ENCODE peak calls at places on chromosomes 6 and 20, in nine cellular contexts. One of them, this sample, is unnamed.

GRCh38 chr6:113352029-113352801 is 504.9 kb upstream of the MARCKS start:
- DNase-seq in endodermal cell: no peak
- DNase-seq in GM23248: peak; percentile 85
- DNase-seq in MM.1S: no peak
- DNase-seq in IMR-90: peak; percentile 84
- DNase-seq in mesenchymal stem cell: peak; percentile 78
- DNase-seq in neural progenitor cell: peak; percentile 21
- DNase-seq in H9: no peak
- DNase-seq in fibroblast of lung: peak; percentile 94
- DNase-seq in this sample: no peak

GRCh38 chr20:35954907-35955251 is 577 bp upstream of the SCAND1 start:
- DNase-seq in mesenchymal stem cell: peak; percentile 68
- DNase-seq in H9: no peak
- DNase-seq in MM.1S: peak; percentile 63
- DNase-seq in neural progenitor cell: no peak
- DNase-seq in GM23248: peak; percentile 77
- DNase-seq in endodermal cell: no peak
- DNase-seq in fibroblast of lung: peak; percentile 35
- DNase-seq in IMR-90: peak; percentile 43
- DNase-seq in this sample: no peak

GRCh38 chr20:21521596-21522478 is 8.0 kb upstream of the NKX2-2 start:
- DNase-seq in endodermal cell: peak; percentile 78
- DNase-seq in H9: peak; percentile 56
- DNase-seq in mesenchymal stem cell: no peak
- DNase-seq in IMR-90: no peak
- DNase-seq in GM23248: no peak
- DNase-seq in fibroblast of lung: no peak
- DNase-seq in MM.1S: no peak
- DNase-seq in neural progenitor cell: peak; percentile 67
- DNase-seq in this sample: no peak

GRCh38 chr20:44981736-44982406 is 15.6 kb downstream of the STK4 start:
- DNase-seq in MM.1S: no peak
- DNase-seq in fibroblast of lung: no peak
- DNase-seq in neural progenitor cell: no peak
- DNase-seq in mesenchymal stem cell: no peak
- DNase-seq in IMR-90: no peak
- DNase-seq in H9: no peak
- DNase-seq in endodermal cell: no peak
- DNase-seq in GM23248: no peak
- DNase-seq in this sample: no peak

GRCh38 chr6:4937414-4937813 is 66.4 kb downstream of the RPP40 start:
- DNase-seq in mesenchymal stem cell: no peak
- DNase-seq in GM23248: no peak
- DNase-seq in H9: no peak
- DNase-seq in IMR-90: no peak
- DNase-seq in fibroblast of lung: no peak
- DNase-seq in MM.1S: no peak
- DNase-seq in endodermal cell: no peak
- DNase-seq in neural progenitor cell: no peak
- DNase-seq in this sample: no peak

GRCh38 chr6:165181951-165182414 is 127.4 kb downstream of the C6orf118 start:
- DNase-seq in GM23248: peak; percentile 97
- DNase-seq in neural progenitor cell: no peak
- DNase-seq in fibroblast of lung: peak; percentile 92
- DNase-seq in IMR-90: no peak
- DNase-seq in mesenchymal stem cell: no peak
- DNase-seq in endodermal cell: no peak
- DNase-seq in MM.1S: no peak
- DNase-seq in H9: no peak
- DNase-seq in this sample: no peak

GRCh38 chr6:124961784-124962611 is at the start of gene RNF217:
- DNase-seq in fibroblast of lung: peak; percentile 80
- DNase-seq in GM23248: peak; percentile 77
- DNase-seq in mesenchymal stem cell: peak; percentile 67
- DNase-seq in neural progenitor cell: peak; percentile 74
- DNase-seq in MM.1S: peak; percentile 9
- DNase-seq in H9: peak; percentile 49
- DNase-seq in IMR-90: peak; percentile 76
- DNase-seq in endodermal cell: peak; percentile 81
- DNase-seq in this sample: no peak

GRCh38 chr20:45020236-45020886 is 54.0 kb downstream of the STK4 start:
- DNase-seq in IMR-90: peak; percentile 33
- DNase-seq in mesenchymal stem cell: peak; percentile 50
- DNase-seq in MM.1S: no peak
- DNase-seq in endodermal cell: no peak
- DNase-seq in GM23248: no peak
- DNase-seq in fibroblast of lung: no peak
- DNase-seq in neural progenitor cell: no peak
- DNase-seq in H9: no peak
- DNase-seq in this sample: no peak

GRCh38 chr6:36725581-36725980 is 28.0 kb downstream of the RAB44 start:
- DNase-seq in fibroblast of lung: no peak
- DNase-seq in endodermal cell: no peak
- DNase-seq in MM.1S: no peak
- DNase-seq in IMR-90: no peak
- DNase-seq in H9: no peak
- DNase-seq in mesenchymal stem cell: no peak
- DNase-seq in GM23248: no peak
- DNase-seq in neural progenitor cell: no peak
- DNase-seq in this sample: no peak

GRCh38 chr6:137095651-137096238 is 51.0 kb upstream of the IL20RA start:
- DNase-seq in IMR-90: no peak
- DNase-seq in H9: no peak
- DNase-seq in endodermal cell: no peak
- DNase-seq in neural progenitor cell: no peak
- DNase-seq in mesenchymal stem cell: no peak
- DNase-seq in MM.1S: no peak
- DNase-seq in GM23248: no peak
- DNase-seq in fibroblast of lung: no peak
- DNase-seq in this sample: peak; percentile 68
- H3K9ac ChIP-seq in IMR-90: no peak overlapping the region
- H3K9ac ChIP-seq in H9: no peak overlapping the region
- H3K9ac ChIP-seq in endodermal cell: no peak overlapping the region
- H3K9ac ChIP-seq in neural progenitor cell: no peak overlapping the region
- H3K9ac ChIP-seq in mesenchymal stem cell: no peak overlapping the region
- H3K9ac ChIP-seq in MM.1S: no peak overlapping the region
- H3K9ac ChIP-seq in GM23248: no peak overlapping the region
- H3K9ac ChIP-seq in fibroblast of lung: no peak overlapping the region
- H3K9ac ChIP-seq in this sample: no peak overlapping the region

GRCh38 chr6:157669747-157670216 is 153.3 kb upstream of the SNX9 start:
- DNase-seq in fibroblast of lung: peak; percentile 79
- DNase-seq in IMR-90: peak; percentile 71
- DNase-seq in GM23248: peak; percentile 94
- DNase-seq in endodermal cell: peak; percentile 89
- DNase-seq in MM.1S: no peak
- DNase-seq in mesenchymal stem cell: peak; percentile 66
- DNase-seq in H9: peak; percentile 78
- DNase-seq in neural progenitor cell: peak; percentile 78
- DNase-seq in this sample: peak; percentile 34
- H3K9ac ChIP-seq in fibroblast of lung: no peak overlapping the region
- H3K9ac ChIP-seq in IMR-90: no peak overlapping the region
- H3K9ac ChIP-seq in GM23248: peak overlapping the region; percentile 66
- H3K9ac ChIP-seq in endodermal cell: no peak overlapping the region
- H3K9ac ChIP-seq in MM.1S: no peak overlapping the region
- H3K9ac ChIP-seq in mesenchymal stem cell: peak overlapping the region; percentile 82
- H3K9ac ChIP-seq in H9: no peak overlapping the region
- H3K9ac ChIP-seq in neural progenitor cell: no peak overlapping the region
- H3K9ac ChIP-seq in this sample: no peak overlapping the region

GRCh38 chr6:30163918-30164654 is 740 bp downstream of the TRIM15 start:
- DNase-seq in H9: no peak
- DNase-seq in GM23248: no peak
- DNase-seq in mesenchymal stem cell: no peak
- DNase-seq in IMR-90: no peak
- DNase-seq in neural progenitor cell: no peak
- DNase-seq in MM.1S: no peak
- DNase-seq in endodermal cell: no peak
- DNase-seq in fibroblast of lung: no peak
- DNase-seq in this sample: no peak

GRCh38 chr6:30163090-30163917 is at the start of gene TRIM15:
- DNase-seq in fibroblast of lung: no peak
- DNase-seq in endodermal cell: peak; percentile 67
- DNase-seq in IMR-90: no peak
- DNase-seq in mesenchymal stem cell: no peak
- DNase-seq in GM23248: peak; percentile 18
- DNase-seq in neural progenitor cell: peak; percentile 13
- DNase-seq in MM.1S: no peak
- DNase-seq in H9: peak; percentile 60
- DNase-seq in this sample: peak; percentile 66

GRCh38 chr6:30160791-30161261 is at the start of gene TRIM10:
- DNase-seq in IMR-90: no peak
- DNase-seq in fibroblast of lung: no peak
- DNase-seq in GM23248: no peak
- DNase-seq in neural progenitor cell: no peak
- DNase-seq in H9: no peak
- DNase-seq in mesenchymal stem cell: no peak
- DNase-seq in MM.1S: no peak
- DNase-seq in endodermal cell: no peak
- DNase-seq in this sample: no peak

GRCh38 chr6:30160391-30160790 is 620 bp downstream of the TRIM10 start:
- DNase-seq in mesenchymal stem cell: no peak
- DNase-seq in endodermal cell: no peak
- DNase-seq in H9: no peak
- DNase-seq in MM.1S: no peak
- DNase-seq in fibroblast of lung: no peak
- DNase-seq in IMR-90: no peak
- DNase-seq in neural progenitor cell: no peak
- DNase-seq in GM23248: no peak
- DNase-seq in this sample: no peak

DNA sequence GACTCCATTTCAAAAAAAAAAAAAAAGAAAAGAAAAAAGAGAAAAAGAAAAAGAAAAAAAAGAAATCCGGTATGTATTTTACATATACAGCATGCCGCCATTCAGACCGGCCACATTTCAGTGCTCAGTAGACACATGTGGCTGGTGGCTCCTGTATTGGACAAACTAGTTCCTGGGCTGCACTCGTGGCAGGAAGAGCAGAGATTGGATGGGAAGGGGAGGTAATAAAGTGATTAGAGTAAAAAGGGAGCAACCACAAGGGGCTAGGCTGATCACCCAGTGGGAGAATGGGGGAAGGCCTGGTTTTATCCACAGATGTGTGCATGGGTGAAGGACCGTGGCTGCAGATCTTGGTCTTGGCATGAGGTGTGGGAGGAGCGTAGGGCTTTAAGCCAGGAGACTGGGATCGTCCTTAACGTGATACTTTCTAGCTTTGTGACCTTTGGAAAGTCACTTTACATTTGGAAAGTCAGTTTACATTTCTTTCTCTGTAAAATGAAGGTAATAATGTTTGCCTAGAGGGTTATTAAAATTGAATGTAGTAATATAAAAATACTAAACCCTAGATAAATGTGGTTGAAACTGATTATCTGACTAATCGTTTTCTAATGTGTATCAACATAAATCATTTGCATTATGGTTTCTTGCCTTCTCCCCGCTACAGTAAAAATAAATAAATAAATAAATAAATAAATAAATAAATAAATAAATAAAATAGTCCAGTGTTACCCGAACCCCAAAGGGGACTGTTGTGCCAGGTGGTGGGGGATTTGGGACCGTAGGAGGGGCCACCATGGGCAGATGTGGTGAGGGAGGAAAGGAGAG is 869 bp upstream of the TRIM15 start:
- DNase-seq in GM23248: no peak
- DNase-seq in endodermal cell: no peak
- DNase-seq in fibroblast of lung: no peak
- DNase-seq in MM.1S: no peak
- DNase-seq in IMR-90: no peak
- DNase-seq in neural progenitor cell: no peak
- DNase-seq in H9: no peak
- DNase-seq in mesenchymal stem cell: no peak
- DNase-seq in this sample: no peak
- H3K9ac ChIP-seq in GM23248: no peak overlapping the region
- H3K9ac ChIP-seq in endodermal cell: no peak overlapping the region
- H3K9ac ChIP-seq in fibroblast of lung: no peak overlapping the region
- H3K9ac ChIP-seq in MM.1S: no peak overlapping the region
- H3K9ac ChIP-seq in IMR-90: no peak overlapping the region
- H3K9ac ChIP-seq in neural progenitor cell: no peak overlapping the region
- H3K9ac ChIP-seq in H9: no peak overlapping the region
- H3K9ac ChIP-seq in mesenchymal stem cell: no peak overlapping the region
- H3K9ac ChIP-seq in this sample: no peak overlapping the region

GRCh38 chr20:53503517-53503919 is 90.1 kb downstream of the ZNF217 start:
- DNase-seq in MM.1S: no peak
- DNase-seq in neural progenitor cell: no peak
- DNase-seq in fibroblast of lung: no peak
- DNase-seq in GM23248: no peak
- DNase-seq in H9: no peak
- DNase-seq in endodermal cell: peak; percentile 57
- DNase-seq in mesenchymal stem cell: no peak
- DNase-seq in IMR-90: no peak
- DNase-seq in this sample: no peak
- H3K9ac ChIP-seq in MM.1S: no peak overlapping the region
- H3K9ac ChIP-seq in neural progenitor cell: no peak overlapping the region
- H3K9ac ChIP-seq in fibroblast of lung: no peak overlapping the region
- H3K9ac ChIP-seq in GM23248: no peak overlapping the region
- H3K9ac ChIP-seq in H9: peak overlapping the region; percentile 51
- H3K9ac ChIP-seq in endodermal cell: peak overlapping the region; percentile 55
- H3K9ac ChIP-seq in mesenchymal stem cell: no peak overlapping the region
- H3K9ac ChIP-seq in IMR-90: no peak overlapping the region
- H3K9ac ChIP-seq in this sample: no peak overlapping the region

DNA sequence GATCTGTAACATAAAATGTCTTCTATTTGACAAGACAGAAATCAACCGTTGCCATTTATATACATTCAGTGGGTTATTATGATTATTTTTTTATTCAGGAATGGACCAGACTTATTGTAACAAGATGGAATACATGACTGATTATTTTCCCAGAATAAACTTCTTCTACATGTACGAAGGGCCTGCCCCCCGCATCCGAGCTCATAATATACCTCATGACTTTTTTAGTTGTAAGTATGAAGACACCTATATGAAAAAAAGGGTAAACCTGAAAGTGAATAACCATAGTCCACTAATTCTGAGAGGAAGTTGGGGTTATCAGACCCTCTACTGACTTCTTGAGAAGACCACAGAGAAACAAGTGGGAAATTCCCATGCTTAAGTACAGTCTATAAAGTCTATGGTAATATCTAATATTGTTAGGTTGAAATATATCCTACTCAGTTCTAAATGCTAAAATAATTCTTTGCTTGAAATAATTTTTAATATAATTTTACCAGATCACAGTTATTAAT is 15.9 kb downstream of the OR2A4 start:
- DNase-seq in IMR-90: no peak
- DNase-seq in GM23248: no peak
- DNase-seq in mesenchymal stem cell: no peak
- DNase-seq in neural progenitor cell: no peak
- DNase-seq in MM.1S: no peak
- DNase-seq in endodermal cell: no peak
- DNase-seq in H9: no peak
- DNase-seq in fibroblast of lung: no peak
- DNase-seq in this sample: no peak
- H3K9ac ChIP-seq in IMR-90: no peak overlapping the region
- H3K9ac ChIP-seq in GM23248: no peak overlapping the region
- H3K9ac ChIP-seq in mesenchymal stem cell: no peak overlapping the region
- H3K9ac ChIP-seq in neural progenitor cell: no peak overlapping the region
- H3K9ac ChIP-seq in MM.1S: no peak overlapping the region
- H3K9ac ChIP-seq in endodermal cell: no peak overlapping the region
- H3K9ac ChIP-seq in H9: no peak overlapping the region
- H3K9ac ChIP-seq in fibroblast of lung: no peak overlapping the region
- H3K9ac ChIP-seq in this sample: no peak overlapping the region

This sample was measured in DND-41.